ENCODE peak calls at places on chromosome 6, in eight cellular contexts. A is HCT116, B is breast epithelium, W is GM23338, L is SK-N-SH, J is HepG2, Q is sigmoid colon, U is H1. F is an unnamed sample.

GRCh38 chr6:34791842-34792604 is at the start of gene BLTP3A:
- DNase-seq in A (peak; percentile 33), B (no peak), W (peak; percentile 87), L (peak; percentile 94), J (peak; percentile 59), Q (peak; percentile 76), U (peak; percentile 17), F (peak; percentile 69)

GRCh38 chr6:8387942-8388437 is 47.4 kb downstream of the SLC35B3 start:
- DNase-seq in A (no peak), B (no peak), W (peak; percentile 2), L (no peak), J (no peak), Q (no peak), U (no peak), F (no peak)

GRCh38 chr6:121592955-121593665 is 157.7 kb downstream of the GJA1 start:
- DNase-seq in A (no peak), B (no peak), W (no peak), L (peak; percentile 10), J (no peak), Q (no peak), U (no peak), F (no peak)

GRCh38 chr6:170162011-170162770 is 128.7 kb downstream of the DLL1 start:
- DNase-seq in A (no peak), B (peak; percentile 47), W (no peak), L (no peak), J (no peak), Q (peak; percentile 64), U (no peak), F (no peak)

GRCh38 chr6:7107578-7108195 is at the start of gene RREB1:
- DNase-seq in A (peak; percentile 15), B (peak; percentile 54), W (peak; percentile 70), L (peak; percentile 75), J (peak; percentile 67), Q (peak; percentile 85), U (no peak), F (peak; percentile 68)

GRCh38 chr6:6843057-6843627 is 254.6 kb downstream of the LY86 start:
- DNase-seq in A (no peak), B (no peak), W (no peak), L (no peak), J (no peak), Q (no peak), U (no peak), F (no peak)

GRCh38 chr6:64988148-64988547 is 718.9 kb downstream of the EYS start:
- DNase-seq in A (no peak), B (no peak), W (peak; percentile 28), L (no peak), J (no peak), Q (no peak), U (peak; percentile 21), F (no peak)

GRCh38 chr6:4664117-4664626 is 112.0 kb upstream of the CDYL start:
- DNase-seq in A (no peak), B (no peak), W (no peak), L (no peak), J (no peak), Q (peak; percentile 91), U (no peak), F (no peak)

GRCh38 chr6:145729887-145730286 is 5.4 kb downstream of the EPM2A start:
- DNase-seq in A (no peak), B (no peak), W (no peak), L (no peak), J (no peak), Q (no peak), U (no peak), F (no peak)

GRCh38 chr6:29011276-29011734 is 6.2 kb upstream of the ZNF311 start:
- DNase-seq in A (no peak), B (no peak), W (peak; percentile 95), L (peak; percentile 72), J (no peak), Q (peak; percentile 76), U (no peak), F (peak; percentile 53)

GRCh38 chr6:21438237-21438985 is 155.1 kb upstream of the SOX4 start:
- DNase-seq in A (no peak), B (no peak), W (no peak), L (no peak), J (no peak), Q (no peak), U (no peak), F (no peak)

GRCh38 chr6:130520235-130520634 is 154.4 kb downstream of the TMEM200A start:
- DNase-seq in A (no peak), B (no peak), W (no peak), L (no peak), J (no peak), Q (no peak), U (no peak), F (no peak)

GRCh38 chr6:15588966-15589634 is 73.7 kb downstream of the DTNBP1 start:
- DNase-seq in A (no peak), B (no peak), W (no peak), L (no peak), J (no peak), Q (no peak), U (no peak), F (no peak)

GRCh38 chr6:3227363-3228045 is at the start of gene TUBB2B:
- DNase-seq in A (no peak), B (no peak), W (peak; percentile 96), L (peak; percentile 97), J (no peak), Q (peak; percentile 73), U (no peak), F (peak; percentile 18)

GRCh38 chr6:20377623-20378265 is 23.9 kb upstream of the E2F3 start:
- DNase-seq in A (no peak), B (no peak), W (no peak), L (no peak), J (no peak), Q (no peak), U (no peak), F (peak; percentile 88)

GRCh38 chr6:38270367-38270766 is 369.4 kb downstream of the BTBD9 start:
- DNase-seq in A (no peak), B (no peak), W (no peak), L (no peak), J (no peak), Q (no peak), U (no peak), F (no peak)

GRCh38 chr6:38269773-38270172 is 370.0 kb downstream of the BTBD9 start:
- DNase-seq in A (no peak), B (no peak), W (peak; percentile 34), L (no peak), J (no peak), Q (no peak), U (no peak), F (peak; percentile 26)

GRCh38 chr6:38264605-38265004 is 375.1 kb downstream of the BTBD9 start:
- DNase-seq in A (no peak), B (no peak), W (peak; percentile 28), L (no peak), J (peak; percentile 22), Q (no peak), U (no peak), F (no peak)

GRCh38 chr6:38268342-38268741 is 371.4 kb downstream of the BTBD9 start:
- DNase-seq in A (no peak), B (no peak), W (no peak), L (no peak), J (no peak), Q (no peak), U (no peak), F (no peak)

DNA sequence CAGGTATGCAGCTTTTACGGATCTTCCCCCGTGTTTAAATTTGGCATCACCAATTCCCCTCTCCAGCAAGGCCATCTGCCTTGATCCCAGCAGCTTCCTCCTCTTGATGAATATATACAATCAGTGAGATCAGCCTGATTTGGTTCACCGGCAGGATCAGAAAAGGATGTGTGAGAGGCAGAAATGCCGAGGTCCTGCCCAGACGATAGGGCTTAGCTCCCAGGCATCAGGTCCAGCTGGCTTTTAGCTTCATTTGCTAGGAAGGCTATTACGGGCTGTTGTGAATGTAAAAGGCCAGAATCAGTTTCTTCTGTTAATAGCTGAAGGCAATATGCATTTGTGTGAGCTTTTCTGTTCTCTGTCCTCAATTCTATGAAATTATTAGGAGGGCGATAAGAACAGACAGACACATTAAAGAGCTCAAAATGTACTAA is 372.8 kb downstream of the BTBD9 start:
- DNase-seq in A (no peak), B (no peak), W (no peak), L (peak; percentile 71), J (no peak), Q (no peak), U (no peak), F (no peak)
- H3K4me1 ChIP-seq in A (peaks cover 3% of the 10 kb centered on the region), B (no peaks in the 10 kb centered on the region), W (peaks cover 45% of the 10 kb centered on the region), L (peaks cover 56% of the 10 kb centered on the region), J (peaks cover 18% of the 10 kb centered on the region), Q (no peaks in the 10 kb centered on the region), U (peaks cover 19% of the 10 kb centered on the region), F (peaks cover 17% of the 10 kb centered on the region)

DNA sequence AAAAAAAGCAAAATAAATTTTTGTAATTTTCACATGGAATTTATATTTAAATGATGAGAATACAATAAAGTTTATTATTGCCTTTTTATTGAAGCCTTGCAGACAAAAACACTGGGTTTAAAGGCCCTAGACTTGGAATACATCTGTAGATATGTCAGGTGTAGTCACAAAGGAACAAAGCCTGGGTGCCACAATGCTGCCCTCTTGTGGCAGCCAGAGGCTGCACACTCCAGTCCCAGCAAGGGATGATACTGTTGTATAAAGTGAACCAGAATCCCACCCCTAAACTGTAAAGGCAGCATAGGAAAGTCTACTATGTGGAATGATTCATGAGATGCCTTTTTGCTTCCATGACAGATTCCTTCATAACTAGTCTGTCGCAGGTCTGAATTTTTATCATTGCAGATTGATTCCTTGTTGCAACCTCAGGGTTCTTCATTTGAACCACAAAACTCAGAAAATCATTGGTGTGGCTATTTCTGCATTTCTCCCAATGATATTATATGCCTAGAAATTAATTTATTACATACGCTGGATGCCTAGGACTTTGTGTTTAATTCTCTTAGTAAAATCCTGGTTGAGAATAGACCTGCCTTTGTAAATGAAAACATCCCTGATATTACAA is 37.0 kb downstream of the MAK start:
- DNase-seq in A (peak; percentile 28), B (peak; percentile 53), W (peak; percentile 65), L (peak; percentile 78), J (peak; percentile 67), Q (no peak), U (peak; percentile 15), F (peak; percentile 64)
- TF ChIP-seq POLR2AphosphoS5 in A (no peak), B (no peak), W (no peak), L (no peak), J (no peak), Q (no peak), U (no peak), F (no peak)

GRCh38 chr6:42026540-42026939 is 23.8 kb upstream of the TAF8 start:
- DNase-seq in A (no peak), B (no peak), W (no peak), L (no peak), J (no peak), Q (no peak), U (no peak), F (no peak)
- H3K4me1 ChIP-seq in A (peaks cover 9% of the 10 kb centered on the region), B (peaks cover 7% of the 10 kb centered on the region), W (peaks cover 21% of the 10 kb centered on the region), L (peaks cover 12% of the 10 kb centered on the region), J (peaks cover 18% of the 10 kb centered on the region), Q (no peaks in the 10 kb centered on the region), U (peaks cover 12% of the 10 kb centered on the region), F (peaks cover 10% of the 10 kb centered on the region)

DNA sequence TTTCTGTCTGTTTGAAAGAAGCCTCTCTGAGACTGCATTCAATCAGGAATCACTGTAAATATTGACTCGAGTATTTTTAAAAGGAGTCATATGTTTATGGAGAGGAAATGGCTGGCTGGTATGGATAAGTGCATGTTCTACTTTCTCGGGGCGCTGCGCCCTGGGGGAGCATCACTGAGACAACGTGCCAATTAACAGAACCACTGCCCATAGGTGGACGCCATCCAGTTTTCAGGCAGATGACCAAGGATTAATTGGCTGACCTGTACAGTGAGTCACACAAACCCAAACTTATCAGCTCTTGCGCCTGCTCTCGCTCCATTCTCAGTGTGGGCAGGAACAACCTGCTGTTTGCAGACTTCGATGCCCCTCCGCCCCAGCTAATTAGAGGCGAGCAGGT is 571.2 kb downstream of the QKI start:
- DNase-seq in A (no peak), B (no peak), W (no peak), L (no peak), J (no peak), Q (no peak), U (no peak), F (no peak)
- TF ChIP-seq POLR2AphosphoS5 in A (no peak), B (no peak), W (no peak), L (no peak), J (no peak), Q (no peak), U (no peak), F (no peak)

F was measured in endothelial cell of umbilical vein.